ENCODE peak calls at places on chromosomes 12 and 14, in four cellular contexts. U is hepatocyte, L is MM.1S, Y is GM23338. J is an unnamed sample. For H3K4me1 and H3K9me2, the result is how much of the 10 kb centered on the place peaks cover.

GRCh38 chr14:100740931-100741330 is 14.2 kb downstream of the DLK1 start:
- DNase-seq in U (no peak), L (no peak), Y (no peak), J (no peak)

GRCh38 chr14:66403183-66403582 is 83.0 kb upstream of the CCDC196 start:
- DNase-seq in U (peak), L (peak), Y (peak), J (peak)

GRCh38 chr14:68444449-68445168 is 348.3 kb downstream of the ZFP36L1 start:
- DNase-seq in U (no peak), L (no peak), Y (no peak), J (no peak)

GRCh38 chr14:74539503-74539902 is 45.9 kb downstream of the ISCA2 start:
- DNase-seq in U (no peak), L (no peak), Y (no peak), J (no peak)

GRCh38 chr12:57627504-57628279 is 5.3 kb downstream of the B4GALNT1 start:
- DNase-seq in U (no peak), L (no peak), Y (peak), J (no peak)

GRCh38 chr12:54304187-54304810 is 3.5 kb upstream of the NFE2 start:
- DNase-seq in U (peak), L (no peak), Y (peak), J (peak)

GRCh38 chr12:98370976-98371375 is 144.4 kb upstream of the TMPO start:
- DNase-seq in U (no peak), L (no peak), Y (no peak), J (no peak)

GRCh38 chr12:49547090-49547690 is 8.4 kb downstream of the KCNH3 start:
- DNase-seq in U (no peak), L (no peak), Y (no peak), J (no peak)

GRCh38 chr14:101103321-101103901 is 199.9 kb upstream of the RTL1 start:
- DNase-seq in U (no peak), L (no peak), Y (no peak), J (no peak)

GRCh38 chr12:3751151-3752095 is 1.5 kb downstream of the CRACR2A start:
- DNase-seq in U (no peak), L (no peak), Y (no peak), J (no peak)

GRCh38 chr12:3750616-3751015 is 2.3 kb downstream of the CRACR2A start:
- DNase-seq in U (no peak), L (no peak), Y (no peak), J (no peak)

GRCh38 chr12:3753549-3754284 is 808 bp upstream of the CRACR2A start:
- DNase-seq in U (no peak), L (no peak), Y (no peak), J (no peak)

GRCh38 chr12:3752741-3753486 is at the start of gene CRACR2A:
- DNase-seq in U (peak), L (peak), Y (peak), J (no peak)

GRCh38 chr12:3752096-3752709 is 706 bp downstream of the CRACR2A start:
- DNase-seq in U (peak), L (peak), Y (no peak), J (no peak)
- H3K4me1 ChIP-seq in U (under half), L (under half), Y (under half), J (under half)

DNA sequence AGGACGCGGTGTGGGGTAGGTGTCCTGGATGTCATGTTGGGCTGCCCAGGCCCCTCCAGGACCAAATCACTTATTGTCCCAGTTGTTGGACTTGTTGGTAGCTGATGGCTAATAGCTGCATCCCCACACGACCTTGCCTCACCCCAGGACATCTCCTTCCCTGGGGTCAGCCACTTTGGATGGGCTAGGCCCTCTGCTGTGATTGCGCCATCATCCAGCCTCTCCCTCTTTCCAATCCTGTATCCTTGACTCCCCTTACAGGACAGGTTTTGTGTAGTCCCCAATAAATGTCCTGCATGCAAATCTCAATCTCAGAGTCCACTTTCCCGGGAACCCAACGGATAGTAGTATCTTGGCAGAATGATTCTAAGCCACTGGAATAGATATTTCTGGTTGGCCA is 43.4 kb upstream of the CHST11 start:
- DNase-seq in U (no peak), L (no peak), Y (no peak), J (no peak)
- H3K9me2 ChIP-seq in U (under half), L (under half), Y (under half), J (under half)

DNA sequence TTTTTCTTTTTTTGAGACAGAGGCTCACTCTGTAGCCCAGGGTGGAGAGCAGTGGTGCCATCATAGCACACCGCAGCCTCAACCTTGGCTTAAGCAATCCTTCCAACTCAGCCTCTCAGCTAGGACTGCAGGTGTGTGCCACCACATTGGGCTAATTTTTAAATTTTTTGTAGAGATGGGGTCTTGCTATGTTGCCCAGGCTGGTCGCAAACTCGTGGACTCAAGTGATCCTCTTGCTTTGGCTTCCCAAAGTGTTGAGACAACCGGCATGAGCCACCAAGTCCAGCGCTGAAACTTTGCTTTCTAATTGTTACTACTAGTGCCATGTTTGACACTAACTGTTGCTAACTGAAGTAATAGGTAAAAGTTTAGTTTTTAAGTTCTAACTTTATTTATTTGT is 8.0 kb downstream of the RNF10 start:
- DNase-seq in U (no peak), L (no peak), Y (no peak), J (no peak)
- H3K4me1 ChIP-seq in U (under half), L (under half), Y (under half), J (under half)

GRCh38 chr12:121184984-121185894 is 24.7 kb upstream of the P2RX4 start:
- DNase-seq in U (no peak), L (no peak), Y (no peak), J (no peak)

GRCh38 chr12:121186826-121187225 is 23.1 kb upstream of the P2RX4 start:
- DNase-seq in U (no peak), L (no peak), Y (no peak), J (no peak)

GRCh38 chr12:121181181-121181580 is 28.7 kb upstream of the P2RX4 start:
- DNase-seq in U (no peak), L (no peak), Y (no peak), J (no peak)

GRCh38 chr12:121184425-121184824 is 25.5 kb upstream of the P2RX4 start:
- DNase-seq in U (no peak), L (no peak), Y (peak), J (no peak)

GRCh38 chr12:121182222-121182896 is 27.6 kb upstream of the P2RX4 start:
- DNase-seq in U (no peak), L (no peak), Y (no peak), J (no peak)
- H3K9me2 ChIP-seq in U (under half), L (under half), Y (under half), J (under half)

DNA sequence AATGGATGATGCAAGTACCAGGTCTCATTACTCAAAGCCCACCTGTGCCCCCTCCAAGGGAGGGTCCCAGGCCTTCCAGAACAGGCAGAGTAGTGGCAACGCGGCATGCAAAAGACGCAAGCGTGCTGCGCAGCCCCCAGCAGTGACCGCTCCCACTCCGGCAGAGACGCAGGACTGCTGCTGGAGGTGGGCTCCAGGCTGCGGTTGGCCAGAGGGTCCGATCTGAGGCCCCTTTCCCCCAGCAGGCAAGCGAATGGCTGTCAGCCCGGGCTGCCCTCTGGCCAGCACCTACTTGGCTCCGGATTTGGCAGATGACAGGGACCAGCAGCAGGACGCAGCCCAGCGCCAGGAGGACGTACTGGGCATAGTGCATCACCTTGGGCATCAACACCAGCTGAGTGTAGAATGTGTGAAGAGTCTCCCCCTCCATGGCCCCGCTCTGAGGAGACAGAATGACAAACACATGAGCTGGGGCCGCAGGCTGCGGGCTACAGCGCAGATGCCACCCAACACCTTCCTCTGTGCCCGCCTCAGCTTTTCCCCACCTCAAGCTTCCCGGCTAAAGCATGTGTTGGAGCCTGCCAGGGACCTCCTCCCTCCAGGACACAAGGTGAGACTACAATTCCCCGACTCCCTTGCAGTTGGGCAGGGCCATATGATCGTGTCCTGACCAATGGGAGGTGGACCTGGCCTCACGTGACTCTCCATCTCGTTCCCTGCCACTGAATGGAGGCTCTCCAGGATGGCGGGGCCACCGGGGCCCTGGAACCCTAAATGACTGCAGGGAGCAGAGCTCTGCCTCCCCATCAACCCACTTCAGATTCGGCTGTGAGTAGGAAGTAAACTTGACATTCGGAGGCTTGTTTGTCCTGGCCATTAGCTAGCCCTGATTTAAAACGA is 77.3 kb downstream of the SCARB1 start:
- DNase-seq in U (peak), L (no peak), Y (peak), J (no peak)
- H3K4me1 ChIP-seq in U (under half), L (under half), Y (under half), J (under half)

GRCh38 chr14:76051717-76052459 is 66.3 kb downstream of the IFT43 start:
- DNase-seq in U (no peak), L (no peak), Y (peak), J (no peak)

GRCh38 chr14:76050250-76050649 is 64.7 kb downstream of the IFT43 start:
- DNase-seq in U (no peak), L (no peak), Y (no peak), J (no peak)

GRCh38 chr14:76055330-76055729 is 69.8 kb downstream of the IFT43 start:
- DNase-seq in U (no peak), L (no peak), Y (no peak), J (no peak)

GRCh38 chr14:76053576-76054369 is 68.2 kb downstream of the IFT43 start:
- DNase-seq in U (peak), L (no peak), Y (no peak), J (no peak)

DNA sequence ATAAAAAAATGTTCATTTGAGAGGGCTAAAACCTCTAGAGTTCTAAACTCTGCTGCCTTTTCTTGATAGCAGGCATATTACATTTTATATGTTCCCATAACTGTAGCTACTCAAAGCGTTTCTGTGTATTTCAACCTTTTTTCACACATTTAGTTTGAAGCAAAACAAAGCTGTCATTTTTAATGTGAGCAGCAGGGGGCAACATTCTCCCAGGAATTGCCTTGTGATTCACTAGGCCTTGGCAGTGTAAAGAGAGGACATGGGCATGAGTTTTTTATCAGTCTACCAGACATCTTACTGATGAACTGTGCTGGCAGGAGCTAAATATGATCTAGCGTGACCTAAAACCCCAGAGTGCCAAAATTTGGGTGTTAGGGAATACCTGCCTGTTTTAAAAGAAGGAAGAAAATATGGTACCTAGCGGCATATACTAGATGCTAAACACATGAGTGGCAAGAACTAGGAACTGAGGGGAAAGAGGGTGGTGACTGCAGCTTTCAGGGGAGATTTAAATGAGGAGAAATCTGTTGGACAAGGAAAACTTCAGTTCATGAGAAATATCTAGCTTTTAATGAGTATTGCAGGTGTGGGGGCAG is 65.3 kb downstream of the IFT43 start:
- DNase-seq in U (peak), L (peak), Y (peak), J (peak)
- H3K9me2 ChIP-seq in U (under half), L (under half), Y (under half), J (under half)

DNA sequence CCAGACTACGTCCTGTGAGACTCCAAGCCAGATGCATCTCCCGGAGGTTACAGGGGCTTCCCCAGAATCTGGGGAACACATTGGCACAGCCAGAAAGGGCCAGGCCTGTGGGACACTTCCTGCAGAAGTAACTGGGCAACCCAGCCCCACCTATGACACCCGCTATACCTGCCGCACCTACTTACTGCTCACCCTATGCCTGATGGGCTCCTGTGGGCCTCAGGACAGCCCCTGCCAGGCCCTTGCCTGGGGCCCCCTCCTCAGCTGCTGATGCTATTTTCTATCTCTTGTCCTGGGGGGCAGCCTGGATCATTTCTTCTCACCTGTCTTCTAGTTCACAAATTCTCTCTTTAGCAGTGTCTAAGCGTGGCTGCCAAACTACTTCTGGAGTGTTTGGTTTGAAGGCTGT is 28.7 kb downstream of the JAG2 start:
- DNase-seq in U (no peak), L (no peak), Y (no peak), J (no peak)
- H3K4me1 ChIP-seq in U (under half), L (under half), Y (under half), J (under half)

GRCh38 chr14:47207636-47208035 is 467.8 kb downstream of the MDGA2 start:
- DNase-seq in U (no peak), L (peak), Y (peak), J (no peak)

GRCh38 chr14:47208434-47208833 is 467.0 kb downstream of the MDGA2 start:
- DNase-seq in U (peak), L (no peak), Y (peak), J (no peak)

DNA sequence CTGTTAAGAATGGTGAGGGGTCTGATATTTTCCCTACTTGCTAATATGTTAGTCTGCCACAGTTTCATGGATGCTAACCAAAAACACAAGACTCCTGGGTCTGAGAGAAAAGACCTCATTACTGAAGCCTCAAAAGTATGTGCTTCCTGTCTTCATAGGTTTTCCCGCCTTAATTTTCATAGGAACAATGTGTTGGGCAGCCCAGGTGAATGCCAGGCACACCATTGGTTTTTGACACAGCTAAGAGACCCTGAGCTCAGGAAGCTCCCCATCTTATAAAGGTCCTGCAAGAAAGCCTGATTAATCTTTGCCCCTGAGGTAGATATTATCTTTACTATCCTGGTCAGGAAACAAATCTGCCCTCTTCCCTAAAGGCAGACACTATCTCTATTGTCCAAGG is 464.1 kb downstream of the MDGA2 start:
- DNase-seq in U (no peak), L (no peak), Y (no peak), J (no peak)
- H3K9me2 ChIP-seq in U (under half), L (under half), Y (under half), J (under half)

J was measured in PC-9.